ENCODE peak calls at places on chromosomes 12 and 14, in seven cellular contexts. One of them, this sample, is unnamed.

GRCh38 chr12:30939234-30939633 is 12.7 kb downstream of the TSPAN11 start:
- DNase-seq in left lung: no peak
- DNase-seq in RWPE2: no peak
- DNase-seq in suprapubic skin: no peak
- DNase-seq in right lobe of liver: no peak
- DNase-seq in ovary: no peak
- DNase-seq in lung: no peak
- DNase-seq in this sample: no peak

GRCh38 chr14:102659797-102660196 is 67.3 kb downstream of the RCOR1 start:
- DNase-seq in suprapubic skin: no peak
- DNase-seq in left lung: no peak
- DNase-seq in ovary: no peak
- DNase-seq in right lobe of liver: no peak
- DNase-seq in RWPE2: no peak
- DNase-seq in lung: no peak
- DNase-seq in this sample: no peak

GRCh38 chr14:90720336-90720735 is 95.9 kb downstream of the TTC7B start:
- DNase-seq in RWPE2: no peak
- DNase-seq in suprapubic skin: no peak
- DNase-seq in ovary: no peak
- DNase-seq in lung: no peak
- DNase-seq in left lung: no peak
- DNase-seq in right lobe of liver: no peak
- DNase-seq in this sample: no peak

GRCh38 chr14:103232831-103233319 is 101.2 kb upstream of the EIF5 start:
- DNase-seq in right lobe of liver: no peak
- DNase-seq in suprapubic skin: no peak
- DNase-seq in left lung: no peak
- DNase-seq in RWPE2: no peak
- DNase-seq in lung: no peak
- DNase-seq in ovary: no peak
- DNase-seq in this sample: no peak

GRCh38 chr12:43653289-43653915 is 101.4 kb upstream of the ADAMTS20 start:
- DNase-seq in suprapubic skin: no peak
- DNase-seq in lung: no peak
- DNase-seq in ovary: no peak
- DNase-seq in right lobe of liver: no peak
- DNase-seq in RWPE2: no peak
- DNase-seq in left lung: no peak
- DNase-seq in this sample: no peak

GRCh38 chr14:24629521-24629920 is 4.5 kb downstream of the GZMB start:
- DNase-seq in left lung: no peak
- DNase-seq in suprapubic skin: no peak
- DNase-seq in right lobe of liver: no peak
- DNase-seq in ovary: no peak
- DNase-seq in lung: no peak
- DNase-seq in RWPE2: no peak
- DNase-seq in this sample: no peak

GRCh38 chr14:105092124-105092911 is 27.1 kb upstream of the GPR132 start:
- DNase-seq in lung: no peak
- DNase-seq in right lobe of liver: peak
- DNase-seq in RWPE2: peak
- DNase-seq in left lung: peak
- DNase-seq in ovary: peak
- DNase-seq in suprapubic skin: peak
- DNase-seq in this sample: no peak

GRCh38 chr14:75452900-75453816 is 25.3 kb downstream of the JDP2 start:
- DNase-seq in ovary: peak
- DNase-seq in left lung: peak
- DNase-seq in RWPE2: peak
- DNase-seq in lung: peak
- DNase-seq in right lobe of liver: peak
- DNase-seq in suprapubic skin: peak
- DNase-seq in this sample: no peak

GRCh38 chr12:125114365-125115141 is 49.3 kb downstream of the AACS start:
- DNase-seq in lung: no peak
- DNase-seq in RWPE2: no peak
- DNase-seq in suprapubic skin: no peak
- DNase-seq in ovary: no peak
- DNase-seq in left lung: peak
- DNase-seq in right lobe of liver: no peak
- DNase-seq in this sample: no peak

GRCh38 chr12:13144266-13144828 is 40.9 kb upstream of the GSG1 start:
- DNase-seq in RWPE2: no peak
- DNase-seq in suprapubic skin: no peak
- DNase-seq in left lung: no peak
- DNase-seq in lung: no peak
- DNase-seq in right lobe of liver: no peak
- DNase-seq in ovary: no peak
- DNase-seq in this sample: no peak

GRCh38 chr12:57591567-57592325 is 754 bp downstream of the PIP4K2C start:
- DNase-seq in lung: peak
- DNase-seq in ovary: no peak
- DNase-seq in suprapubic skin: no peak
- DNase-seq in left lung: no peak
- DNase-seq in right lobe of liver: peak
- DNase-seq in RWPE2: no peak
- DNase-seq in this sample: no peak

GRCh38 chr12:106133136-106134087 is 5.3 kb downstream of the NUAK1 start:
- DNase-seq in left lung: no peak
- DNase-seq in right lobe of liver: no peak
- DNase-seq in suprapubic skin: no peak
- DNase-seq in lung: no peak
- DNase-seq in RWPE2: no peak
- DNase-seq in ovary: no peak
- DNase-seq in this sample: no peak

GRCh38 chr12:88361493-88361892 is 218.8 kb downstream of the KITLG start:
- DNase-seq in right lobe of liver: no peak
- DNase-seq in ovary: no peak
- DNase-seq in lung: no peak
- DNase-seq in RWPE2: no peak
- DNase-seq in left lung: no peak
- DNase-seq in suprapubic skin: no peak
- DNase-seq in this sample: no peak

GRCh38 chr12:63967358-63967757 is 122.9 kb downstream of the SRGAP1 start:
- DNase-seq in left lung: no peak
- DNase-seq in ovary: no peak
- DNase-seq in RWPE2: no peak
- DNase-seq in right lobe of liver: no peak
- DNase-seq in lung: no peak
- DNase-seq in suprapubic skin: no peak
- DNase-seq in this sample: no peak

GRCh38 chr14:104936361-104937155 is 11.9 kb downstream of the PLD4 start:
- DNase-seq in lung: no peak
- DNase-seq in RWPE2: peak
- DNase-seq in suprapubic skin: no peak
- DNase-seq in right lobe of liver: peak
- DNase-seq in ovary: peak
- DNase-seq in left lung: no peak
- DNase-seq in this sample: no peak

GRCh38 chr12:130920711-130921381 is 32.9 kb upstream of the ADGRD1 start:
- DNase-seq in lung: peak
- DNase-seq in ovary: peak
- DNase-seq in right lobe of liver: no peak
- DNase-seq in left lung: no peak
- DNase-seq in suprapubic skin: peak
- DNase-seq in RWPE2: no peak
- DNase-seq in this sample: no peak

GRCh38 chr12:100920493-100920892 is 125.9 kb downstream of the ANO4 start:
- DNase-seq in RWPE2: no peak
- DNase-seq in right lobe of liver: no peak
- DNase-seq in ovary: no peak
- DNase-seq in lung: no peak
- DNase-seq in left lung: no peak
- DNase-seq in suprapubic skin: no peak
- DNase-seq in this sample: no peak

GRCh38 chr12:105939181-105939721 is 199.5 kb downstream of the NUAK1 start:
- DNase-seq in RWPE2: no peak
- DNase-seq in ovary: no peak
- DNase-seq in suprapubic skin: no peak
- DNase-seq in lung: no peak
- DNase-seq in right lobe of liver: no peak
- DNase-seq in left lung: no peak
- DNase-seq in this sample: no peak

GRCh38 chr12:32893458-32893857 is 3.1 kb downstream of the PKP2 start:
- DNase-seq in left lung: no peak
- DNase-seq in RWPE2: no peak
- DNase-seq in lung: no peak
- DNase-seq in suprapubic skin: no peak
- DNase-seq in ovary: no peak
- DNase-seq in right lobe of liver: no peak
- DNase-seq in this sample: no peak

GRCh38 chr12:32896438-32897275 is at the start of gene PKP2:
- DNase-seq in RWPE2: peak
- DNase-seq in left lung: peak
- DNase-seq in suprapubic skin: peak
- DNase-seq in right lobe of liver: peak
- DNase-seq in lung: peak
- DNase-seq in ovary: peak
- DNase-seq in this sample: no peak

GRCh38 chr12:32895688-32896437 is 714 bp downstream of the PKP2 start:
- DNase-seq in RWPE2: no peak
- DNase-seq in lung: no peak
- DNase-seq in right lobe of liver: peak
- DNase-seq in left lung: no peak
- DNase-seq in suprapubic skin: no peak
- DNase-seq in ovary: peak
- DNase-seq in this sample: no peak

GRCh38 chr12:32893008-32893407 is 3.6 kb downstream of the PKP2 start:
- DNase-seq in right lobe of liver: no peak
- DNase-seq in left lung: no peak
- DNase-seq in lung: no peak
- DNase-seq in RWPE2: no peak
- DNase-seq in ovary: no peak
- DNase-seq in suprapubic skin: no peak
- DNase-seq in this sample: no peak

GRCh38 chr12:32894566-32894965 is 2.0 kb downstream of the PKP2 start:
- DNase-seq in RWPE2: no peak
- DNase-seq in suprapubic skin: no peak
- DNase-seq in lung: no peak
- DNase-seq in right lobe of liver: no peak
- DNase-seq in ovary: no peak
- DNase-seq in left lung: no peak
- DNase-seq in this sample: no peak
- H3K4me3 ChIP-seq in RWPE2: peak
- H3K4me3 ChIP-seq in suprapubic skin: peak
- H3K4me3 ChIP-seq in lung: no peak
- H3K4me3 ChIP-seq in right lobe of liver: no peak
- H3K4me3 ChIP-seq in ovary: peak
- H3K4me3 ChIP-seq in left lung: no peak
- H3K4me3 ChIP-seq in this sample: no peak

DNA sequence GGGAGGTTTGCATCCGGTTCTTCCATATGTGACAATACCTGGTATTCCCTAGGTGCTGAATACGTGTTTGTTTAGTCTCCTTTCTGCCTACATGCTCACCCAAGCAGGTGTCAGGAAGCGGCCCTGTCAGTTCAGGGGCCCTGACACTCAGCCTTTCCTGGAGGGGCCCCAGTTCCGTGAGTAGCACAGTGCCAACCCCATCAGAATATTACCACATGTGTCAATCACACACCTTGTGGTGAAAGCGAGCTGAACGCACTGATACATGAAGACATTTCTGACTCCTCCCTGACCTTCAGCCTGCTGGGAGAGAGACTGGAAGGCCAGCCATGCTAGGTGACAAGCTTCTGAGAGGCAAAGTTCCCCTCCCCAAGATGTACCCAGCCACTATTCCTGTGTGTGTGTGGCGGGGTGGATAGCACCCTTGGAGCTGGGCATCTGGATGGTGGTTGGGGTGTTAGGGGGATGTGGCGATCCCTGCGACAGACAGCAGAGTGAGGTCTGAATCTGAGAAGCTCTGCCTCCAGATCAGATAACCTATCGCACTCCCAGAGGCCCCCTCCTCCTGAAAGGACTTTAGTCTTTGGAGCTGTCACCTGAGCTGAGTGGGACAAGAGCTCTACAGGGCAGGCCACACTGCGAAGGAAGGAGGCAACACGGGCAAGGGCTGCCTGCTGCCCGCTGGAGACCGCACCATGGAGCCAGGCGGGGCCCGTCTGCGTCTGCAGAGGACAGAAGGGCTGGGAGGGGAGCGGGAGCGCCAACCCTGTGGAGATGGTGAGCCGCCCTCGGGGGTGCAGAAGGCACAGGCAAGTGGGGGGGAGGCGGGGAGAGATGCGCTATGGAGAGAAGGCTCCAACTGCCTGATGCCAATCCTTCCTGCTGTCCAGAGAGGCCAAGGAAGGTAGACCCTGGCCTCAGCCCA is at the start of gene SOAT2:
- DNase-seq in RWPE2: no peak
- DNase-seq in left lung: peak
- DNase-seq in suprapubic skin: peak
- DNase-seq in right lobe of liver: no peak
- DNase-seq in lung: no peak
- DNase-seq in ovary: no peak
- DNase-seq in this sample: peak
- H3K27ac ChIP-seq in RWPE2: no peak
- H3K27ac ChIP-seq in left lung: no peak
- H3K27ac ChIP-seq in suprapubic skin: no peak
- H3K27ac ChIP-seq in right lobe of liver: peak
- H3K27ac ChIP-seq in lung: no peak
- H3K27ac ChIP-seq in ovary: no peak
- H3K27ac ChIP-seq in this sample: peak

GRCh38 chr12:41188841-41189394 is 798 bp downstream of the PDZRN4 start:
- DNase-seq in left lung: peak
- DNase-seq in suprapubic skin: no peak
- DNase-seq in ovary: no peak
- DNase-seq in lung: no peak
- DNase-seq in RWPE2: no peak
- DNase-seq in right lobe of liver: no peak
- DNase-seq in this sample: no peak

GRCh38 chr12:41188058-41188840 is at the start of gene PDZRN4:
- DNase-seq in right lobe of liver: peak
- DNase-seq in ovary: peak
- DNase-seq in lung: no peak
- DNase-seq in left lung: peak
- DNase-seq in suprapubic skin: no peak
- DNase-seq in RWPE2: no peak
- DNase-seq in this sample: no peak

GRCh38 chr12:41190360-41190759 is 2.2 kb downstream of the PDZRN4 start:
- DNase-seq in left lung: no peak
- DNase-seq in suprapubic skin: no peak
- DNase-seq in right lobe of liver: no peak
- DNase-seq in lung: no peak
- DNase-seq in ovary: peak
- DNase-seq in RWPE2: no peak
- DNase-seq in this sample: no peak

GRCh38 chr12:41185946-41186345 is 2.2 kb upstream of the PDZRN4 start:
- DNase-seq in RWPE2: no peak
- DNase-seq in ovary: no peak
- DNase-seq in suprapubic skin: no peak
- DNase-seq in right lobe of liver: no peak
- DNase-seq in lung: no peak
- DNase-seq in left lung: no peak
- DNase-seq in this sample: no peak

GRCh38 chr12:41189395-41190251 is 1.5 kb downstream of the PDZRN4 start:
- DNase-seq in RWPE2: no peak
- DNase-seq in ovary: peak
- DNase-seq in suprapubic skin: no peak
- DNase-seq in left lung: peak
- DNase-seq in lung: no peak
- DNase-seq in right lobe of liver: no peak
- DNase-seq in this sample: no peak
- H3K4me3 ChIP-seq in RWPE2: no peak
- H3K4me3 ChIP-seq in ovary: peak
- H3K4me3 ChIP-seq in suprapubic skin: peak
- H3K4me3 ChIP-seq in left lung: peak
- H3K4me3 ChIP-seq in lung: peak
- H3K4me3 ChIP-seq in right lobe of liver: peak
- H3K4me3 ChIP-seq in this sample: no peak

GRCh38 chr14:54566152-54566409 is 847 bp upstream of the SAMD4A start:
- DNase-seq in ovary: no peak
- DNase-seq in right lobe of liver: no peak
- DNase-seq in lung: no peak
- DNase-seq in RWPE2: no peak
- DNase-seq in left lung: no peak
- DNase-seq in suprapubic skin: no peak
- DNase-seq in this sample: no peak
- H3K27ac ChIP-seq in ovary: peak
- H3K27ac ChIP-seq in right lobe of liver: peak
- H3K27ac ChIP-seq in lung: peak
- H3K27ac ChIP-seq in RWPE2: peak
- H3K27ac ChIP-seq in left lung: peak
- H3K27ac ChIP-seq in suprapubic skin: peak
- H3K27ac ChIP-seq in this sample: peak